ENCODE peak calls at places on chromosomes 11 and 22, in eight cellular contexts. S, T, B, W, R, Z, D and H are unnamed samples.

GRCh38 chr11:120690406-120690805 is 178.9 kb downstream of the GRIK4 start:
- DNase-seq in S (no peak), T (no peak), B (no peak), W (no peak), R (no peak), Z (no peak), D (no peak), H (no peak)

GRCh38 chr22:50225200-50225969 is 19.4 kb downstream of the TUBGCP6 start:
- DNase-seq in S (no peak), T (no peak), B (no peak), W (no peak), R (no peak), Z (no peak), D (no peak), H (peak)

GRCh38 chr22:43829448-43829821 is 17.3 kb upstream of the EFCAB6 start:
- DNase-seq in S (no peak), T (no peak), B (no peak), W (no peak), R (no peak), Z (no peak), D (no peak), H (peak)

GRCh38 chr22:23692598-23693291 is 1.9 kb downstream of the RGL4 start:
- DNase-seq in S (no peak), T (no peak), B (no peak), W (no peak), R (no peak), Z (no peak), D (no peak), H (no peak)

GRCh38 chr11:70076461-70076931 is 1.6 kb upstream of the ANO1 start:
- DNase-seq in S (no peak), T (no peak), B (no peak), W (no peak), R (no peak), Z (no peak), D (no peak), H (peak)

GRCh38 chr11:112961751-112962747 is 829 bp downstream of the NCAM1 start:
- DNase-seq in S (no peak), T (no peak), B (peak), W (no peak), R (no peak), Z (peak), D (peak), H (no peak)

GRCh38 chr11:104254347-104254746 is 90.4 kb upstream of the PDGFD start:
- DNase-seq in S (peak), T (peak), B (no peak), W (peak), R (no peak), Z (peak), D (no peak), H (no peak)

GRCh38 chr11:79920480-79920879 is 479.6 kb upstream of the TENM4 start:
- DNase-seq in S (no peak), T (no peak), B (no peak), W (no peak), R (no peak), Z (no peak), D (no peak), H (no peak)

GRCh38 chr22:49188591-49188990 is 639.1 kb downstream of the BRD1 start:
- DNase-seq in S (no peak), T (no peak), B (no peak), W (no peak), R (no peak), Z (no peak), D (no peak), H (no peak)

GRCh38 chr11:69348414-69349235 is 54.7 kb downstream of the MYEOV start:
- DNase-seq in S (no peak), T (no peak), B (no peak), W (no peak), R (no peak), Z (peak), D (no peak), H (no peak)

GRCh38 chr22:37212174-37212906 is at the start of gene SSTR3:
- DNase-seq in S (no peak), T (no peak), B (peak), W (no peak), R (no peak), Z (peak), D (no peak), H (peak)
- TF ChIP-seq POLR2A in S (no peak), T (no peak), B (no peak), W (no peak), R (no peak), Z (no peak), D (no peak), H (no peak)

GRCh38 chr11:114066046-114066648 is 6.6 kb downstream of the ZBTB16 start:
- DNase-seq in S (no peak), T (no peak), B (no peak), W (no peak), R (no peak), Z (no peak), D (no peak), H (peak)

GRCh38 chr11:114063829-114064201 is 4.3 kb downstream of the ZBTB16 start:
- DNase-seq in S (no peak), T (no peak), B (no peak), W (no peak), R (no peak), Z (no peak), D (no peak), H (peak)

GRCh38 chr11:114065094-114065493 is 5.6 kb downstream of the ZBTB16 start:
- DNase-seq in S (no peak), T (no peak), B (no peak), W (no peak), R (no peak), Z (no peak), D (no peak), H (peak)

GRCh38 chr11:114063149-114063828 is 3.8 kb downstream of the ZBTB16 start:
- DNase-seq in S (no peak), T (no peak), B (no peak), W (no peak), R (no peak), Z (no peak), D (no peak), H (peak)

GRCh38 chr11:114064216-114064615 is 4.7 kb downstream of the ZBTB16 start:
- DNase-seq in S (no peak), T (no peak), B (no peak), W (no peak), R (no peak), Z (no peak), D (no peak), H (peak)
- TF ChIP-seq EP300 in S (no peak), T (no peak), B (no peak), W (no peak), R (no peak), Z (no peak), D (no peak), H (no peak)

DNA sequence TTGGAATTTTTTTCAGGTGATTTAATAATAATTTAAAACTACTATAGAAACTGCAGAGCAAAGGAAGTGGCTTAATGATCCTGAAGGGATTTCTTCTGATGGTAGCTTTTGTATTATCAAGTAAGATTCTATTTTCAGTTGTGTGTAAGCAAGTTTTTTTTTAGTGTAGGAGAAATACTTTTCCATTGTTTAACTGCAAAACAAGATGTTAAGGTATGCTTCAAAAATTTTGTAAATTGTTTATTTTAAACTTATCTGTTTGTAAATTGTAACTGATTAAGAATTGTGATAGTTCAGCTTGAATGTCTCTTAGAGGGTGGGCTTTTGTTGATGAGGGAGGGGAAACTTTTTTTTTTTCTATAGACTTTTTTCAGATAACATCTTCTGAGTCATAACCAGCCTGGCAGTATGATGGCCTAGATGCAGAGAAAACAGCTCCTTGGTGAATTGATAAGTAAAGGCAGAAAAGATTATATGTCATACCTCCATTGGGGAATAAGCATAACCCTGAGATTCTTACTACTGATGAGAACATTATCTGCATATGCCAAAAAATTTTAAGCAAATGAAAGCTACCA is 3.5 kb downstream of the MALAT1 start:
- DNase-seq in S (no peak), T (peak), B (no peak), W (peak), R (no peak), Z (no peak), D (no peak), H (no peak)
- TF ChIP-seq POLR2A in S (no peak), T (no peak), B (no peak), W (no peak), R (no peak), Z (no peak), D (no peak), H (no peak)

GRCh38 chr11:119335655-119336543 is 1.6 kb downstream of the RNF26 start:
- DNase-seq in S (no peak), T (no peak), B (no peak), W (no peak), R (no peak), Z (no peak), D (no peak), H (no peak)
- TF ChIP-seq EP300 in S (no peak), T (no peak), B (no peak), W (no peak), R (no peak), Z (no peak), D (no peak), H (no peak)

GRCh38 chr11:65863889-65864757 is 3.9 kb downstream of the MUS81 start:
- DNase-seq in S (no peak), T (no peak), B (peak), W (no peak), R (no peak), Z (no peak), D (no peak), H (no peak)

GRCh38 chr11:65862191-65862735 is 2.0 kb downstream of the MUS81 start:
- DNase-seq in S (no peak), T (no peak), B (no peak), W (no peak), R (no peak), Z (no peak), D (no peak), H (peak)

GRCh38 chr11:65861533-65862183 is 1.4 kb downstream of the MUS81 start:
- DNase-seq in S (no peak), T (no peak), B (no peak), W (no peak), R (no peak), Z (no peak), D (peak), H (peak)

GRCh38 chr11:65864758-65865471 is 4.7 kb downstream of the MUS81 start:
- DNase-seq in S (no peak), T (no peak), B (peak), W (no peak), R (no peak), Z (no peak), D (no peak), H (no peak)

DNA sequence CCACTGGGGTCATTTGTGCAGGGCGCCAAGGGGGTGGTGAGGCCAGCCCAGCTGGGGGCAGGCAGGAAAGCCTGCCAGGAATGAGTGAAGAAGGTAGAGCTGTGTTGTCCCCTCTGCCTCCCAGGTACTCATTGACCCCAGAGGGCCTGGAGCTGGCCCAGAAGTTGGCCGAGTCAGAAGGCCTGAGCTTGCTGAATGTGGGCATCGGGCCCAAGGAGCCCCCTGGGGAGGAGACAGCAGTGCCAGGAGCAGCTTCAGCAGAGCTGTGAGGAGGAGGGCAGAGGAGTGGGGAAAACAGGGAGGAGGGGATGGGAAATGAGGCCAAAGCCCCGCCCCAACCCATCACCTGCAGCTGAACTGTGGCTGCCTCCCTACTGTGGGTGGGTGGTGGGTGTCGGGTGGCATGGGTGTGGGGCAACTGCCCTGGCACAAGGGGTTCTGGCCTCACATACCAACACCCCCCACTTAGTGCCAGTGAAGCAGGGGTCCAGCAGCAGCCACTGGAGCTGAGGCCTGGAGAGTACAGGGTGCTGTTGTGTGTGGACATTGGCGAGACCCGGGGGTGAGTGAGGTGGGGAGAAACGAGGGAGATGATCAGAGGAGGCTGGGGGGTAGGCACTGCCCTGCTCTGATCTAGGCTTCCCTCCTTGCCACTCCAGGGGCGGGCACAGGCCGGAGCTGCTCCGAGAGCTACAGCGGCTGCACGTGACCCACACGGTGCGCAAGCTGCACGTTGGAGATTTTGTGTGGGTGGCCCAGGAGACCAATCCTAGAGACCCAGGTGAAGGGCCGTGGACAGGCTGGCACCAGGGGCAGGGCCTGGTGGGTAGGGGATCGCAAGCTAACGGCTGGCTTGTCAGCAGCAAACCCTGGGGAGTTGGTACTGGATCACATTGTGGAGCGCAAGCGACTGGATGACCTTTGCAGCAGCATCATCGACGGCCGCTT is 3.0 kb downstream of the MUS81 start:
- DNase-seq in S (no peak), T (no peak), B (no peak), W (no peak), R (no peak), Z (no peak), D (no peak), H (peak)
- TF ChIP-seq POLR2A in S (no peak), T (no peak), B (no peak), W (peak), R (no peak), Z (no peak), D (no peak), H (no peak)

GRCh38 chr11:40219401-40219800 is 1240.1 kb downstream of the LRRC4C start:
- DNase-seq in S (no peak), T (no peak), B (no peak), W (no peak), R (no peak), Z (no peak), D (no peak), H (no peak)
- TF ChIP-seq EP300 in S (no peak), T (no peak), B (no peak), W (no peak), R (no peak), Z (no peak), D (no peak), H (no peak)